ENCODE peak calls at places on chromosomes 5 and 9, in five cellular contexts. B is nucleus accumbens, V is endothelial cell, Q is amniotic stem cell, L is germinal center. F is an unnamed sample.

GRCh38 chr9:117344892-117345660 is 69.8 kb downstream of the ASTN2 start:
- DNase-seq in V (no peak), Q (no peak), L (no peak), B (no peak), F (no peak)

GRCh38 chr5:162703914-162704313 is 636.3 kb downstream of the GABRG2 start:
- DNase-seq in Q (no peak), B (no peak), L (no peak), V (no peak), F (no peak)

GRCh38 chr9:36486454-36486932 is 86.2 kb upstream of the MELK start:
- DNase-seq in B (no peak), V (peak; percentile 18), Q (peak; percentile 6), L (no peak), F (peak; percentile 24)

GRCh38 chr5:177468329-177469058 is 4.9 kb downstream of the DBN1 start:
- DNase-seq in V (no peak), L (no peak), B (no peak), Q (no peak), F (peak; percentile 72)

GRCh38 chr5:59351076-59351794 is 542.3 kb downstream of the PDE4D start:
- DNase-seq in L (no peak), B (no peak), V (no peak), Q (no peak), F (no peak)

GRCh38 chr9:7186175-7186574 is 428.4 kb downstream of the KDM4C start:
- DNase-seq in B (no peak), L (peak; percentile 35), Q (no peak), V (no peak), F (no peak)

GRCh38 chr5:145925803-145926202 is 10.6 kb upstream of the SH3RF2 start:
- DNase-seq in B (no peak), L (no peak), V (no peak), Q (no peak), F (peak; percentile 42)

GRCh38 chr5:103385722-103386121 is 127.2 kb downstream of the MACIR start:
- DNase-seq in Q (no peak), B (no peak), V (no peak), L (no peak), F (no peak)